ENCODE peak calls at places on chromosome 1, in six cellular contexts. D, H, E, R, X and V are unnamed samples.
A peak's percentile ranks its signal among the peaks of the same experiment; 100 is the strongest.

GRCh38 chr1:108209456-108210108 is 9.4 kb upstream of the SLC25A24 start:
- DNase-seq in D (no peak), H (no peak), E (no peak), R (no peak), X (no peak), V (no peak)

GRCh38 chr1:30511563-30512252 is 211.7 kb downstream of the MATN1 start:
- DNase-seq in D (no peak), H (no peak), E (peak; percentile 79), R (peak; percentile 28), X (peak; percentile 58), V (no peak)

GRCh38 chr1:11847667-11848445 is at the start of gene NPPA:
- DNase-seq in D (no peak), H (no peak), E (no peak), R (no peak), X (no peak), V (no peak)

GRCh38 chr1:61853545-61853944 is 111.3 kb downstream of the PATJ start:
- DNase-seq in D (no peak), H (no peak), E (peak; percentile 8), R (peak; percentile 65), X (no peak), V (no peak)

GRCh38 chr1:186244825-186245224 is 130.2 kb downstream of the TPR start:
- DNase-seq in D (no peak), H (no peak), E (no peak), R (no peak), X (no peak), V (no peak)

GRCh38 chr1:10433790-10434189 is 3.6 kb downstream of the CENPS start:
- DNase-seq in D (no peak), H (no peak), E (no peak), R (no peak), X (no peak), V (no peak)

GRCh38 chr1:178196631-178197030 is 102.7 kb downstream of the RASAL2 start:
- DNase-seq in D (no peak), H (no peak), E (peak; percentile 7), R (peak; percentile 14), X (peak; percentile 30), V (no peak)

GRCh38 chr1:9280015-9280860 is 12.5 kb upstream of the SPSB1 start:
- DNase-seq in D (no peak), H (no peak), E (peak; percentile 97), R (peak; percentile 85), X (peak; percentile 84), V (no peak)

GRCh38 chr1:76503100-76503499 is 364.2 kb upstream of the ST6GALNAC5 start:
- DNase-seq in D (no peak), H (no peak), E (no peak), R (no peak), X (no peak), V (no peak)

GRCh38 chr1:17885663-17886062 is 130.5 kb downstream of the ACTL8 start:
- DNase-seq in D (no peak), H (no peak), E (no peak), R (no peak), X (no peak), V (no peak)

GRCh38 chr1:204301171-204301957 is 58.4 kb downstream of the PLEKHA6 start:
- DNase-seq in D (no peak), H (no peak), E (no peak), R (no peak), X (no peak), V (no peak)

GRCh38 chr1:24901791-24902470 is 28.1 kb downstream of the RUNX3 start:
- DNase-seq in D (no peak), H (no peak), E (no peak), R (no peak), X (no peak), V (no peak)

GRCh38 chr1:213613549-213613948 is 374.2 kb upstream of the PROX1 start:
- DNase-seq in D (no peak), H (no peak), E (no peak), R (no peak), X (no peak), V (no peak)

GRCh38 chr1:234863596-234863995 is 253.6 kb upstream of the IRF2BP2 start:
- DNase-seq in D (no peak), H (no peak), E (peak; percentile 55), R (peak; percentile 53), X (peak; percentile 70), V (no peak)

GRCh38 chr1:20578062-20578461 is 10.8 kb upstream of the CDA start:
- DNase-seq in D (no peak), H (no peak), E (no peak), R (peak; percentile 28), X (no peak), V (no peak)

GRCh38 chr1:32828341-32828740 is 10.9 kb downstream of the S100PBP start:
- DNase-seq in D (no peak), H (no peak), E (no peak), R (peak; percentile 52), X (no peak), V (no peak)

GRCh38 chr1:60809204-60809985 is 273.0 kb upstream of the NFIA start:
- DNase-seq in D (no peak), H (no peak), E (peak; percentile 11), R (peak; percentile 24), X (no peak), V (no peak)

GRCh38 chr1:224266105-224266935 is 63.7 kb downstream of the NVL start:
- DNase-seq in D (no peak), H (no peak), E (peak; percentile 18), R (peak; percentile 15), X (peak; percentile 19), V (no peak)

GRCh38 chr1:96087719-96088118 is 633.9 kb upstream of the PTBP2 start:
- DNase-seq in D (no peak), H (no peak), E (no peak), R (no peak), X (no peak), V (no peak)

GRCh38 chr1:46553506-46553905 is 2.1 kb upstream of the KNCN start:
- DNase-seq in D (no peak), H (no peak), E (no peak), R (no peak), X (no peak), V (no peak)

GRCh38 chr1:155834296-155834926 is 22.6 kb downstream of the GON4L start:
- DNase-seq in D (no peak), H (no peak), E (peak; percentile 23), R (peak; percentile 98), X (peak; percentile 62), V (no peak)

GRCh38 chr1:235866207-235866912 is at the start of gene LYST:
- DNase-seq in D (no peak), H (peak; percentile 62), E (peak; percentile 61), R (peak; percentile 67), X (peak; percentile 61), V (peak; percentile 42)

GRCh38 chr1:202272446-202272845 is 69.3 kb downstream of the UBE2T start:
- DNase-seq in D (no peak), H (no peak), E (no peak), R (no peak), X (no peak), V (no peak)

GRCh38 chr1:22329171-22329540 is 122.5 kb upstream of the ZBTB40 start:
- DNase-seq in D (no peak), H (no peak), E (no peak), R (no peak), X (no peak), V (no peak)

GRCh38 chr1:213884942-213885341 is 102.8 kb upstream of the PROX1 start:
- DNase-seq in D (no peak), H (no peak), E (no peak), R (no peak), X (no peak), V (peak; percentile 17)

GRCh38 chr1:156114919-156115513 is 505 bp downstream of the LMNA start:
- DNase-seq in D (no peak), H (no peak), E (peak; percentile 35), R (no peak), X (no peak), V (no peak)

GRCh38 chr1:211148371-211148770 is 14.4 kb upstream of the KCNH1 start:
- DNase-seq in D (no peak), H (no peak), E (no peak), R (peak; percentile 13), X (no peak), V (no peak)

GRCh38 chr1:161946071-161946987 is 77.3 kb downstream of the OLFML2B start:
- DNase-seq in D (no peak), H (no peak), E (peak; percentile 70), R (peak; percentile 47), X (no peak), V (no peak)

GRCh38 chr1:226646026-226646869 is 92.8 kb downstream of the ITPKB start:
- DNase-seq in D (no peak), H (no peak), E (no peak), R (peak; percentile 25), X (no peak), V (no peak)

GRCh38 chr1:181541947-181542346 is 58.6 kb downstream of the CACNA1E start:
- DNase-seq in D (no peak), H (no peak), E (peak; percentile 6), R (no peak), X (no peak), V (no peak)

GRCh38 chr1:201261771-201262547 is 21.3 kb upstream of the PKP1 start:
- DNase-seq in D (no peak), H (no peak), E (peak; percentile 59), R (no peak), X (no peak), V (no peak)

GRCh38 chr1:11767932-11768704 is 6.1 kb downstream of the C1orf167 start:
- DNase-seq in D (no peak), H (no peak), E (no peak), R (no peak), X (no peak), V (no peak)

GRCh38 chr1:169523904-169524303 is 38.2 kb upstream of the SLC19A2 start:
- DNase-seq in D (no peak), H (no peak), E (no peak), R (no peak), X (no peak), V (no peak)